ENCODE peak calls at places on chromosome 6, in five cellular contexts. S is HCT116, H is MM.1S, Y is hepatocyte, W is SK-N-SH. Q is an unnamed sample.

GRCh38 chr6:10759884-10760329 is 12.3 kb downstream of the TMEM14B start:
- DNase-seq in S (peak), H (no peak), Y (peak), W (no peak), Q (peak)

GRCh38 chr6:113969888-113970807 is 800 bp downstream of the HDAC2 start:
- DNase-seq in S (no peak), H (peak), Y (peak), W (peak), Q (peak)

GRCh38 chr6:38997128-38997761 is 51.3 kb upstream of the GLP1R start:
- DNase-seq in S (no peak), H (no peak), Y (peak), W (peak), Q (no peak)

GRCh38 chr6:139540276-139540675 is 165.8 kb upstream of the CITED2 start:
- DNase-seq in S (no peak), H (no peak), Y (no peak), W (no peak), Q (peak)

GRCh38 chr6:65110031-65110430 is 597.0 kb downstream of the EYS start:
- DNase-seq in S (no peak), H (no peak), Y (no peak), W (no peak), Q (no peak)

GRCh38 chr6:29999426-29999825 is 57.1 kb downstream of the HLA-A start:
- DNase-seq in S (no peak), H (no peak), Y (no peak), W (no peak), Q (no peak)

GRCh38 chr6:152636675-152637421 is at the start of gene SYNE1:
- DNase-seq in S (no peak), H (no peak), Y (peak), W (peak), Q (peak)

GRCh38 chr6:71393471-71393870 is 104.9 kb downstream of the OGFRL1 start:
- DNase-seq in S (no peak), H (no peak), Y (no peak), W (no peak), Q (peak)

GRCh38 chr6:68196645-68197044 is 438.4 kb upstream of the ADGRB3 start:
- DNase-seq in S (no peak), H (peak), Y (no peak), W (no peak), Q (peak)

GRCh38 chr6:39218868-39219567 is 10.3 kb downstream of the KCNK5 start:
- DNase-seq in S (no peak), H (no peak), Y (no peak), W (no peak), Q (peak)

GRCh38 chr6:98525860-98526259 is 308.5 kb upstream of the POU3F2 start:
- DNase-seq in S (no peak), H (no peak), Y (no peak), W (no peak), Q (no peak)

GRCh38 chr6:14810021-14810420 is 435.8 kb upstream of the JARID2 start:
- DNase-seq in S (no peak), H (no peak), Y (no peak), W (no peak), Q (no peak)

GRCh38 chr6:111015656-111016190 is 33.9 kb downstream of the RPF2 start:
- DNase-seq in S (no peak), H (no peak), Y (no peak), W (no peak), Q (no peak)

GRCh38 chr6:134447883-134448387 is 130.0 kb upstream of the SGK1 start:
- DNase-seq in S (no peak), H (no peak), Y (no peak), W (no peak), Q (peak)

GRCh38 chr6:47817749-47818148 is 35.9 kb downstream of the OPN5 start:
- DNase-seq in S (no peak), H (no peak), Y (no peak), W (no peak), Q (no peak)

GRCh38 chr6:84224251-84224650 is 3.2 kb downstream of the CEP162 start:
- DNase-seq in S (no peak), H (no peak), Y (no peak), W (no peak), Q (peak)

GRCh38 chr6:54011277-54011648 is 100.0 kb upstream of the MLIP start:
- DNase-seq in S (no peak), H (no peak), Y (no peak), W (no peak), Q (no peak)

GRCh38 chr6:25179051-25179778 is 100.0 kb upstream of the CARMIL1 start:
- DNase-seq in S (no peak), H (no peak), Y (peak), W (no peak), Q (peak)

GRCh38 chr6:56933650-56934049 is 21.3 kb upstream of the BEND6 start:
- DNase-seq in S (no peak), H (no peak), Y (no peak), W (no peak), Q (no peak)

GRCh38 chr6:112780498-112781096 is 433.5 kb downstream of the RFPL4B start:
- DNase-seq in S (peak), H (peak), Y (peak), W (peak), Q (peak)
- TF ChIP-seq EZH2phosphoT487 in S (no peak), H (no peak), Y (no peak), W (no peak), Q (no peak)

GRCh38 chr6:150535818-150536220 is 63.9 kb upstream of the PLEKHG1 start:
- DNase-seq in S (no peak), H (no peak), Y (no peak), W (no peak), Q (no peak)

GRCh38 chr6:150537893-150538292 is 61.8 kb upstream of the PLEKHG1 start:
- DNase-seq in S (no peak), H (no peak), Y (no peak), W (no peak), Q (no peak)

GRCh38 chr6:150539111-150539510 is 60.6 kb upstream of the PLEKHG1 start:
- DNase-seq in S (no peak), H (no peak), Y (no peak), W (no peak), Q (no peak)

GRCh38 chr6:150539568-150539967 is 60.1 kb upstream of the PLEKHG1 start:
- DNase-seq in S (no peak), H (no peak), Y (no peak), W (no peak), Q (no peak)

GRCh38 chr6:150537481-150537880 is 62.2 kb upstream of the PLEKHG1 start:
- DNase-seq in S (no peak), H (no peak), Y (no peak), W (no peak), Q (no peak)
- H3K27ac ChIP-seq in S (no peak), H (no peak), Y (no peak), W (no peak), Q (no peak)

DNA sequence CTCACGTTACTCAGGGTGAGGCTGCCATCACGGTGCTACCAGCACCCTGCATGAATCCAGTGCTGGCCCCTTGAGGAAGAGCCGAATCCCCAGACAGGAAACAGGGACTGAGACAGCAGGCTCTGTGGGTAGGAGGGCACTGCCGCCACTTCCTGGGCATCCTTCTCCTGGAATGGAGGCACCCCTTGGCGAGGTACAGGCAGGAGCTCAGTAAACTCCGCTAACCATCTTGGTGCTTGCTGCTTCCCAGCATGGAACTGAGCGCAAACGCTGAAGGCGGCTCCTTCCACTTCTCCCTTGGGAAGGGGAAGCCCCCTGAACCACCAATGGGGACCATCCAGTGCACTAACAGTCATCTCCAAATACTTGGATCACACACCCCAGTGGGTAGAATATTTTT is 13.5 kb upstream of the CCDC167 start:
- DNase-seq in S (no peak), H (no peak), Y (no peak), W (no peak), Q (no peak)
- TF ChIP-seq EZH2phosphoT487 in S (no peak), H (no peak), Y (no peak), W (no peak), Q (no peak)

DNA sequence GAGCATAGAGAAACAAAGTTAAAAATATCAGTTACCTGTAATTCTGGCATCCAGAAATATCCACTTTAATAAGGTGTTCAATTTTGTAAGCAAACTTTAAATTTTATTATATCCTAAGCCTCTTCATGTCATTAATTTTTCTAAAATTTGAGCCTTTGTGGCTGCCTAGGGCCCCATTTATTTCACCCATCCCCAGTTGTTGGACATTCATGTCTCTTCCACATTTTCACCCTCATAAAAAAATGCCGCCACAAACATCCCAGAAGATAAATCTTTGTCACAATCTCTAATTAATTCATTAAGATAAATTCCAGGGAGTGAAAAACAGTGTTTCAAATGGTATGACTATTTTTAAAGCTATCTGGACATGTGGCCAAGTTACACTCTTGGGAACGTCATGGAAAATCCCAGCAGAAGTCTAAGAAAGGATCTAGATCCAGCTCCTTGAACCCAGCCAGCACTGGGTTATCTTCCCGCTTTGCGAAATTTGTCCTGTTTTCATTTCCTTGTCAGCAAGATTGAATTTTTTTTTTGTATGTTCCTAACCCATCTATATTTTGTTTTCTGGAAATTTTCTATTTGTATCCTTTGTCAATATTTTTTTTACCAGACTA is 97.2 kb downstream of the TMEM242 start:
- DNase-seq in S (no peak), H (no peak), Y (peak), W (no peak), Q (peak)
- H3K27ac ChIP-seq in S (no peak), H (no peak), Y (peak), W (no peak), Q (peak)

DNA sequence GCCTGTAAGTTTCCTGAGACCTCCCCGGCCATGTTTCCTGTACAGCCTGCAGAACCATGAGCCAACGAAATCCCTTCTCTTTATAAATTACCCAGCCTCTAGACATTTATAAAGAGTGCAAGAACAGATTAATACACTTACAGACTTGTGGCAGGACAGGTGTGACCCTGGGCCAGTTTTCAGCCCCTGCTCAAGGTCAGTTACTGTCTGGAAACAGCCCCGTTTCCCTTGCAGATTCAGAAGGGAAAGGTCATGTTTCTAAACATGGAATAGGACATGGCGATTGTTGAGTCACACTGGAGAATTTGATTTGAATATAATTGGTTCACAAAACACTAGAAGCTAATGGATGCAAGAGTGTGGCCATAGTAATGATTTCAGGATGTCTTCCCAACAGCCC is 248.8 kb downstream of the DLL1 start:
- DNase-seq in S (no peak), H (no peak), Y (no peak), W (no peak), Q (no peak)
- TF ChIP-seq EZH2phosphoT487 in S (no peak), H (no peak), Y (no peak), W (no peak), Q (no peak)

DNA sequence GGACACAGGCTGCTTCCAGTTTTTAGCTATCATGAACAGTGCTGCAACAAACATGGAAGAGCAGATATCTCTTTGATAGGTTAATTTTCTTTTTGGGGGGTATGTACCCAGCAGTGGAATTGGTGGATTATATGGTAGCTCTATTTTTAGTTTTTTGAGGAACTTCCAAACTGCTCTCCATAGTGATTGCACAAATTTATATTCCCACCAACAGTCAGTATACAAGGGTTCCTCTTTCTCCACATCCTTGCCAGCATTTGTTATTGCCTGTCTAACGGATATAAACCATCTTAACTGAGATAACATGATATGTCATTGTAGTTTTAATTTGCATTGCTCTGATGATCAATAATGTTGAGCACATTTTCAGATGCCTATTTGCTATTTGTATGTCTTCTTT is 237.6 kb downstream of the MMUT start:
- DNase-seq in S (no peak), H (no peak), Y (no peak), W (no peak), Q (no peak)
- H3K27ac ChIP-seq in S (no peak), H (no peak), Y (no peak), W (no peak), Q (no peak)

GRCh38 chr6:105243487-105243886 is 63.7 kb upstream of the POPDC3 start:
- DNase-seq in S (no peak), H (no peak), Y (no peak), W (no peak), Q (peak)
- TF ChIP-seq EZH2phosphoT487 in S (no peak), H (no peak), Y (no peak), W (no peak), Q (no peak)

DNA sequence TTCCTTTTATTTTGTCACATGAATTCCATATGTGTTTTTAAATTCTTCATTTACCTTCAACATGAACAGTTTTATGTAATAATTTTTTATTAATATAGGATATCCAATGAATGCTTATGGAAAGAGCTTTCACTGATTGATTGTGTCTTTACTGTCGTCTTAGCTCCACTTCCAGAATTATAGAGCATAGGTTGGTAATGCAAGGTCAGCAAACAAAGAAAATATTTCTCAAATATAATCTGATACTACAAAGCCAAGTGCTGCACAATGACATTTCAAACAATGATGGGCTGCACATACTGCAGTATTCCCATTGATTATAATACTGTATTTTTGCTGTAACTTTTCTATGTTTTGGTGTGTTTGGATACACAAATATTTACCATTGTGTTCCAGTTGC is 275.7 kb upstream of the RSPO3 start:
- DNase-seq in S (no peak), H (no peak), Y (no peak), W (no peak), Q (no peak)
- H3K27ac ChIP-seq in S (no peak), H (no peak), Y (no peak), W (no peak), Q (no peak)

GRCh38 chr6:41705996-41706835 is 29.2 kb downstream of the TFEB start:
- DNase-seq in S (no peak), H (peak), Y (no peak), W (peak), Q (peak)
- TF ChIP-seq EZH2phosphoT487 in S (no peak), H (no peak), Y (no peak), W (no peak), Q (no peak)

DNA sequence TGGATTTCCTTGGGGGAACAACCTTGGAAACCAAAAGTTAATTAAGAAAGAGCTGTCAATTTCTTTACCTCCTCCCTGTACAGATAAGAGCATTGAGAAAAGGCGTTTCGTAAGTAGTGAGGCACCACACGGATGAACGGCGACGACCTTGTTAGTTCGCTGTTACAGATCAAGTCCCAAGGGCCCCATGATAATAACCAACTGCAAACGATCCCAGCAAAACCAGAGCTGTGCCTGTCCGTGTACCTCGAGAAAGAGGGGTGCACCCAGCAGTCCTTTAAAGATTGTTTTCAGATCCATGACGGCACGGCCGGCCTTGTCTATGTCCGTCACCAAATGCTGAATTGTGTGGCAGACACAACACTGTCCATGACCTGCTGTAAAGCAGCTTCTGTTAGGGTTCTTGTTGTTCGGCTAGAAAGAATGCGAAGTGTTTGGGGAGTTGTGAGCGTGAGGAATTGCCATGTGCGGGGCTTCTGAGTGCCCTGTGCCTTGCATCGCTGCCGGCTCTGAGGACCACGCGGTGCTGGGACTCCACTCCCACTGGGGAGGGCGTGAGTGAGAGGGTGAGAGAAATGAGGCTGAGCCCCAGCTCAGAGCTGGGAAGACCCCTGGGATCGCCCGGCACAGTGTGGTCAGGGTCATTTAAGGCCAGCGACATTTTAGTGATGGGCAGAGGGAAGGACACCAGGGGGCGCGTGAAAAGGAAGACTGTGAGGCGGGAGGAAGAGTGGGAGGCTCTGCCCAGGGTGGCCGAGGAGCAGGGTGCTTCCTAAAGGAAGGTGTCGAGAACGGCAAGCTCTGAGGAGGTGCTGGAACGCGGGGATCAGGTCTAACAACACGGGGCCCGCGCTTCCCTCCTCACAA is 136.8 kb upstream of the RPS6KA2 start:
- DNase-seq in S (no peak), H (no peak), Y (no peak), W (no peak), Q (no peak)
- H3K27ac ChIP-seq in S (no peak), H (no peak), Y (no peak), W (no peak), Q (no peak)